ENCODE peak calls at places on chromosomes 7 and 10, in ten cellular contexts. H is AG04450, O is body of pancreas, Z is transverse colon, F is A549, Q is OCI-LY7, Y is adrenal gland, I is mesendoderm, X is thyroid gland, G is SJSA1. N is an unnamed sample.

GRCh38 chr7:5375925-5376324 is 47.7 kb downstream of the TNRC18 start:
- DNase-seq in G (no peak), I (no peak), X (no peak), H (no peak), Y (no peak), Z (no peak), F (no peak), Q (no peak), O (no peak), N (no peak)

GRCh38 chr10:28382520-28383269 is 79.8 kb upstream of the MPP7 start:
- DNase-seq in I (no peak), G (no peak), F (no peak), H (peak; percentile 2), X (no peak), Q (no peak), Z (no peak), Y (no peak), O (no peak), N (peak; percentile 33)

GRCh38 chr10:33460461-33461294 is 126.2 kb upstream of the NRP1 start:
- DNase-seq in O (peak; percentile 87), Q (no peak), F (no peak), Z (no peak), X (peak; percentile 67), I (peak; percentile 88), G (no peak), Y (no peak), H (no peak), N (peak; percentile 69)

GRCh38 chr7:100160067-100160466 is 1.5 kb upstream of the TRAPPC14 start:
- DNase-seq in G (no peak), Z (no peak), Y (no peak), F (no peak), O (no peak), X (no peak), I (no peak), Q (no peak), H (no peak), N (no peak)

GRCh38 chr10:51700228-51700835 is 937 bp upstream of the CSTF2T start:
- DNase-seq in O (peak; percentile 81), H (no peak), X (peak; percentile 74), Y (peak; percentile 43), I (peak; percentile 58), Z (peak; percentile 17), G (no peak), F (no peak), Q (peak; percentile 6), N (peak; percentile 68)

GRCh38 chr7:232571-233455 is 40.4 kb downstream of the FAM20C start:
- DNase-seq in Z (no peak), G (no peak), X (peak; percentile 85), Y (no peak), Q (no peak), F (no peak), O (no peak), H (no peak), I (no peak), N (peak; percentile 67)

GRCh38 chr10:1522237-1522636 is 215.1 kb downstream of the ADARB2 start:
- DNase-seq in Z (no peak), F (no peak), H (no peak), G (no peak), Y (no peak), O (no peak), I (peak; percentile 12), X (no peak), Q (no peak), N (no peak)

GRCh38 chr7:45015313-45015712 is 15.3 kb downstream of the CCM2 start:
- DNase-seq in G (no peak), Q (no peak), F (no peak), H (no peak), Y (no peak), I (no peak), Z (no peak), O (no peak), X (no peak), N (no peak)

GRCh38 chr10:115963848-115964247 is 309.2 kb downstream of the GFRA1 start:
- DNase-seq in Y (no peak), F (no peak), I (peak; percentile 53), Z (no peak), X (peak; percentile 29), G (no peak), O (no peak), Q (no peak), H (no peak), N (peak; percentile 34)

GRCh38 chr10:86863443-86863842 is 94.0 kb downstream of the MMRN2 start:
- DNase-seq in Z (no peak), Q (no peak), G (no peak), H (no peak), O (peak; percentile 6), X (peak; percentile 44), F (no peak), Y (no peak), I (peak; percentile 44), N (no peak)

GRCh38 chr10:132527338-132528063 is 10.1 kb upstream of the INPP5A start:
- DNase-seq in H (no peak), X (peak; percentile 53), Z (peak; percentile 5), O (no peak), G (no peak), Q (no peak), Y (no peak), I (no peak), F (no peak), N (no peak)
- H3K27ac ChIP-seq in H (no peak overlapping the region), X (no peak overlapping the region), Z (no peak overlapping the region), O (no peak overlapping the region), G (no peak overlapping the region), Q (no peak overlapping the region), Y (no peak overlapping the region), I (no peak overlapping the region), F (no peak overlapping the region), N (peak overlapping the region; percentile 8)

GRCh38 chr10:16741540-16741939 is 75.7 kb downstream of the RSU1 start:
- DNase-seq in Q (no peak), X (no peak), H (no peak), F (no peak), Z (no peak), O (no peak), G (no peak), I (no peak), Y (no peak), N (no peak)

GRCh38 chr10:16737420-16737819 is 79.8 kb downstream of the RSU1 start:
- DNase-seq in O (no peak), Z (no peak), F (no peak), Y (no peak), Q (no peak), I (no peak), G (no peak), H (no peak), X (no peak), N (no peak)

GRCh38 chr10:16732376-16732775 is 84.8 kb downstream of the RSU1 start:
- DNase-seq in F (no peak), Q (no peak), Z (no peak), G (no peak), O (no peak), H (no peak), Y (no peak), X (no peak), I (no peak), N (peak; percentile 21)

DNA sequence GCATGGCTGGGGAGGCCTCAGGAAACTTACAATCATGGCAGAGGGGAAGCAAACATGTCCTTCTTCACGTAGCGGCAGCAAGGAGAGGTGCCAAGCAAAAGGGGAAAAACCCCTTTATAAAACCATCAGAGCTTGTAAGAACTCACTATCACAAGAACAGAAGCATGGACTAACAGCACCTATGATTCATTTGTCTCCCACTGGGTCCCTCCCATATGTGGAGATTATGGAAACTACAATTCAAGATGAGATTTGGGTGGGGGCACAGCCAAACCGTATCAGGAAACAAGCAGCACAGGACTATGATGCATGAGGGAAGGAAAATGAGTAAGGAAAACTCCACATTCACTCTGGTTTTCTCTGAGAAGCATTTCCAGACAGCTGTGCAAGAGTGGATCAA is 81.6 kb downstream of the RSU1 start:
- DNase-seq in G (no peak), I (no peak), Q (no peak), X (no peak), F (no peak), Y (no peak), Z (no peak), H (no peak), O (no peak), N (peak; percentile 51)
- H3K4me3 ChIP-seq in G (no peak overlapping the region), I (no peak overlapping the region), Q (no peak overlapping the region), X (no peak overlapping the region), F (no peak overlapping the region), Y (no peak overlapping the region), Z (no peak overlapping the region), H (no peak overlapping the region), O (no peak overlapping the region), N (no peak overlapping the region)

GRCh38 chr10:4775808-4776207 is 50.2 kb upstream of the AKR1E2 start:
- DNase-seq in F (peak; percentile 12), Q (no peak), X (no peak), H (no peak), O (no peak), I (no peak), G (no peak), Y (no peak), Z (no peak), N (peak; percentile 25)

GRCh38 chr10:4767033-4767814 is 58.8 kb upstream of the AKR1E2 start:
- DNase-seq in O (peak; percentile 29), X (peak; percentile 22), Y (no peak), H (no peak), G (no peak), I (peak; percentile 35), Q (peak; percentile 5), Z (no peak), F (peak; percentile 13), N (peak; percentile 45)

GRCh38 chr10:4772202-4772570 is 53.8 kb upstream of the AKR1E2 start:
- DNase-seq in H (no peak), O (no peak), Q (no peak), Z (no peak), I (no peak), G (no peak), Y (no peak), F (no peak), X (no peak), N (no peak)

GRCh38 chr10:4770766-4771553 is 55.0 kb upstream of the AKR1E2 start:
- DNase-seq in Y (no peak), G (peak; percentile 61), I (peak; percentile 26), Z (no peak), O (no peak), H (peak; percentile 77), Q (no peak), F (peak; percentile 69), X (no peak), N (peak; percentile 77)

GRCh38 chr10:4771554-4772201 is 54.3 kb upstream of the AKR1E2 start:
- DNase-seq in Y (no peak), X (no peak), O (no peak), Z (no peak), I (no peak), Q (no peak), H (peak; percentile 63), F (no peak), G (peak; percentile 77), N (peak; percentile 68)
- H3K27ac ChIP-seq in Y (no peak overlapping the region), X (peak overlapping the region; percentile 54), O (no peak overlapping the region), Z (peak overlapping the region; percentile 13), I (no peak overlapping the region), Q (no peak overlapping the region), H (peak overlapping the region; percentile 97), F (peak overlapping the region; percentile 80), G (peak overlapping the region; percentile 99), N (peak overlapping the region; percentile 100)

DNA sequence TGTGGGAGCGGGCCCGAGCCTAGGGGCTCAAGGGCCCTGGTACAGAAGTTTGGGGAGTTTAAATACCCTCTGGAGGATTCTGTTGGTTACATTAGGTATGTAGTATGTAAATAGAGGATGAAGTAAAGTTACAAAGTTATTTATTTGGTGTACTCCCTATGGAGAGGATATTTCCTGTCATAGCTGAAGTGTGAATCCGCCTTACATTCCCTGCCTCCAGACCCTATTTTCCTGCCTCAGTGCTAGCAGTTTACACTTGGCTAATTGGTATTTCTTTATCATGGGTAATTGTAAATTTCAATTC is 60.6 kb upstream of the KLF14 start:
- DNase-seq in I (no peak), G (no peak), Y (no peak), O (no peak), Z (no peak), X (no peak), H (no peak), Q (no peak), F (no peak), N (no peak)
- H3K4me3 ChIP-seq in I (no peak overlapping the region), G (peak overlapping the region; percentile 17), Y (no peak overlapping the region), O (no peak overlapping the region), Z (no peak overlapping the region), X (no peak overlapping the region), H (peak overlapping the region; percentile 0), Q (no peak overlapping the region), F (peak overlapping the region; percentile 22), N (peak overlapping the region; percentile 41)